ENCODE peak calls at places on chromosomes 3 and 15, in seven cellular contexts. X, G, W, F, V, T and J are unnamed samples. For H3K4me1 and H3K9me3, the result is how much of the 10 kb centered on the place peaks cover.

GRCh38 chr3:26920579-26920978 is 298.0 kb downstream of the LRRC3B start:
- DNase-seq in X (no peak), G (no peak), W (no peak), F (no peak), V (peak), T (no peak), J (no peak)

GRCh38 chr15:101455291-101455916 is 34.1 kb downstream of the PCSK6 start:
- DNase-seq in X (no peak), G (no peak), W (no peak), F (no peak), V (no peak), T (no peak), J (peak)

GRCh38 chr3:143648708-143649107 is 199.6 kb downstream of the SLC9A9 start:
- DNase-seq in X (peak), G (no peak), W (no peak), F (no peak), V (peak), T (no peak), J (no peak)

GRCh38 chr15:33581032-33581431 is 270.3 kb downstream of the RYR3 start:
- DNase-seq in X (peak), G (no peak), W (no peak), F (no peak), V (no peak), T (no peak), J (no peak)

GRCh38 chr3:43865887-43866528 is 175.3 kb downstream of the ABHD5 start:
- DNase-seq in X (no peak), G (no peak), W (no peak), F (no peak), V (peak), T (no peak), J (no peak)

GRCh38 chr15:78979456-78980320 is 34.8 kb upstream of the CTSH start:
- DNase-seq in X (peak), G (peak), W (no peak), F (peak), V (peak), T (peak), J (no peak)

GRCh38 chr15:99451484-99451883 is 114.3 kb upstream of the MEF2A start:
- DNase-seq in X (no peak), G (peak), W (no peak), F (no peak), V (no peak), T (no peak), J (no peak)

GRCh38 chr15:95850837-95851236 is 479.7 kb upstream of the NR2F2 start:
- DNase-seq in X (peak), G (no peak), W (no peak), F (no peak), V (no peak), T (no peak), J (no peak)

GRCh38 chr15:90698629-90699028 is 18.5 kb upstream of the BLM start:
- DNase-seq in X (no peak), G (no peak), W (no peak), F (no peak), V (no peak), T (no peak), J (no peak)

GRCh38 chr3:13231781-13232515 is 158.7 kb upstream of the IQSEC1 start:
- DNase-seq in X (peak), G (no peak), W (no peak), F (no peak), V (no peak), T (no peak), J (no peak)

GRCh38 chr3:120816728-120817127 is 74.2 kb downstream of the GTF2E1 start:
- DNase-seq in X (no peak), G (no peak), W (no peak), F (no peak), V (no peak), T (no peak), J (no peak)

GRCh38 chr3:107795514-107796094 is 272.8 kb downstream of the BBX start:
- DNase-seq in X (no peak), G (no peak), W (no peak), F (no peak), V (no peak), T (no peak), J (no peak)

GRCh38 chr3:59731909-59732308 is 682.1 kb upstream of the CFAP20DC start:
- DNase-seq in X (no peak), G (no peak), W (no peak), F (no peak), V (no peak), T (no peak), J (no peak)

GRCh38 chr15:36407647-36408046 is 171.8 kb upstream of the CDIN1 start:
- DNase-seq in X (no peak), G (no peak), W (no peak), F (no peak), V (no peak), T (no peak), J (no peak)

GRCh38 chr3:183252973-183253363 is at the start of gene B3GNT5:
- DNase-seq in X (peak), G (peak), W (no peak), F (no peak), V (peak), T (peak), J (peak)

GRCh38 chr15:80494311-80494710 is 90.1 kb downstream of the ARNT2 start:
- DNase-seq in X (no peak), G (no peak), W (no peak), F (no peak), V (no peak), T (no peak), J (no peak)

GRCh38 chr3:32276279-32276841 is 37.9 kb downstream of the CMTM8 start:
- DNase-seq in X (no peak), G (no peak), W (no peak), F (no peak), V (no peak), T (no peak), J (no peak)

GRCh38 chr3:31634485-31634884 is 101.8 kb downstream of the STT3B start:
- DNase-seq in X (no peak), G (no peak), W (no peak), F (no peak), V (no peak), T (no peak), J (no peak)

GRCh38 chr3:25452185-25452584 is 24.1 kb downstream of the RARB start:
- DNase-seq in X (no peak), G (no peak), W (no peak), F (no peak), V (no peak), T (no peak), J (no peak)

GRCh38 chr3:157388051-157388450 is 48.6 kb upstream of the PTX3 start:
- DNase-seq in X (no peak), G (no peak), W (no peak), F (no peak), V (no peak), T (no peak), J (no peak)

GRCh38 chr3:21041621-21042020 is 709.4 kb downstream of the ZNF385D start:
- DNase-seq in X (no peak), G (no peak), W (no peak), F (no peak), V (no peak), T (no peak), J (no peak)

GRCh38 chr15:31487811-31488436 is 161.3 kb downstream of the KLF13 start:
- DNase-seq in X (no peak), G (no peak), W (no peak), F (peak), V (peak), T (peak), J (no peak)

GRCh38 chr3:160956785-160957184 is 148.4 kb downstream of the B3GALNT1 start:
- DNase-seq in X (peak), G (no peak), W (no peak), F (peak), V (no peak), T (no peak), J (no peak)

GRCh38 chr3:89375451-89375850 is 268.0 kb downstream of the EPHA3 start:
- DNase-seq in X (peak), G (no peak), W (no peak), F (no peak), V (no peak), T (no peak), J (no peak)

GRCh38 chr3:126023390-126023789 is 54.4 kb downstream of the ROPN1B start:
- DNase-seq in X (peak), G (no peak), W (no peak), F (no peak), V (peak), T (no peak), J (no peak)

GRCh38 chr3:137769321-137770065 is 5.4 kb downstream of the SOX14 start:
- DNase-seq in X (no peak), G (no peak), W (no peak), F (no peak), V (no peak), T (no peak), J (no peak)

GRCh38 chr3:139312959-139313358 is 30.9 kb upstream of the MRPS22 start:
- DNase-seq in X (no peak), G (no peak), W (no peak), F (no peak), V (no peak), T (no peak), J (no peak)
- H3K4me1 ChIP-seq in X (under half), G (under half), W (under half), F (under half), V (under half), T (under half), J (under half)

GRCh38 chr3:174002543-174002942 is 605.0 kb downstream of the NLGN1 start:
- DNase-seq in X (no peak), G (no peak), W (no peak), F (peak), V (no peak), T (no peak), J (no peak)
- TF ChIP-seq CTCF in X (peak), G (no peak), W (peak), F (peak), V (peak), T (no peak), J (no peak)

DNA sequence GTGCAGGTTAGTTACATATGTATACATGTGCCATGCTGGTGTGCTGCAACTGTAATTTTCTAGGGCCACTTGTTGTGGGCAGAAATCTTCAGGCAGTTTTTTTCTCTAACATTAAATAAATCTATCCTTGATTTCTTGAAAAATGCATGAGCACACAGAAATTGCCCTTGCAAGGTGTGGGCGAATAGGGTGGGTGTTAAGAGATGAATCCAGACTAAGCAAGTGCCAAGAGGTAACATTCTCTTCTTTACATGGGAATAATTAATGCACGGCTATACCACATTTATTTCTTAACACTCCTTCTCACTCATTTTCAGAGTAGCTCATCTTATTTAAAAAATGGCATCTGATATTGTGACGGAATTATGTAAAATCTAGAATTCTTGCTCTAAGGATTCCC is 719.6 kb downstream of the AGBL1 start:
- DNase-seq in X (no peak), G (no peak), W (no peak), F (no peak), V (no peak), T (no peak), J (no peak)
- H3K9me3 ChIP-seq in X (under half), G (under half), W (under half), F (under half), V (under half), T (under half), J (under half)

GRCh38 chr3:114363554-114364202 is 69.8 kb downstream of the TIGIT start:
- DNase-seq in X (no peak), G (no peak), W (no peak), F (no peak), V (no peak), T (no peak), J (no peak)
- H3K4me1 ChIP-seq in X (under half), G (under half), W (under half), F (under half), V (under half), T (under half), J (half or more)